ENCODE peak calls at places on chromosomes 3 and 15, in ten cellular contexts. One of them, this sample, is unnamed.

GRCh38 chr15:61049934-61050333 is 179.2 kb downstream of the RORA start:
- DNase-seq in heart right ventricle: no peak
- DNase-seq in cardiac muscle cell: no peak
- DNase-seq in stimulated activated naive CD4-positive, alpha-beta T cell: no peak
- DNase-seq in T follicular helper cell: no peak
- DNase-seq in GM10248: no peak
- DNase-seq in T-cell: no peak
- DNase-seq in Right ventricle myocardium superior: no peak
- DNase-seq in fibroblast of mammary gland: peak
- DNase-seq in AG04449: no peak
- DNase-seq in this sample: no peak

GRCh38 chr3:129001817-129002572 is 891 bp downstream of the EFCC1 start:
- DNase-seq in heart right ventricle: no peak
- DNase-seq in cardiac muscle cell: peak
- DNase-seq in stimulated activated naive CD4-positive, alpha-beta T cell: no peak
- DNase-seq in T follicular helper cell: no peak
- DNase-seq in GM10248: no peak
- DNase-seq in T-cell: peak
- DNase-seq in Right ventricle myocardium superior: no peak
- DNase-seq in fibroblast of mammary gland: no peak
- DNase-seq in AG04449: no peak
- DNase-seq in this sample: peak

GRCh38 chr15:70093481-70094309 is 4.0 kb downstream of the TLE3 start:
- DNase-seq in heart right ventricle: no peak
- DNase-seq in cardiac muscle cell: no peak
- DNase-seq in stimulated activated naive CD4-positive, alpha-beta T cell: no peak
- DNase-seq in T follicular helper cell: no peak
- DNase-seq in GM10248: no peak
- DNase-seq in T-cell: no peak
- DNase-seq in Right ventricle myocardium superior: no peak
- DNase-seq in fibroblast of mammary gland: peak
- DNase-seq in AG04449: no peak
- DNase-seq in this sample: no peak

GRCh38 chr15:91271565-91272153 is 171.6 kb downstream of the SV2B start:
- DNase-seq in heart right ventricle: no peak
- DNase-seq in cardiac muscle cell: peak
- DNase-seq in stimulated activated naive CD4-positive, alpha-beta T cell: peak
- DNase-seq in T follicular helper cell: peak
- DNase-seq in GM10248: peak
- DNase-seq in T-cell: peak
- DNase-seq in Right ventricle myocardium superior: no peak
- DNase-seq in fibroblast of mammary gland: peak
- DNase-seq in AG04449: peak
- DNase-seq in this sample: peak

GRCh38 chr3:55801676-55802075 is 314.6 kb upstream of the WNT5A start:
- DNase-seq in heart right ventricle: no peak
- DNase-seq in cardiac muscle cell: no peak
- DNase-seq in stimulated activated naive CD4-positive, alpha-beta T cell: no peak
- DNase-seq in T follicular helper cell: no peak
- DNase-seq in GM10248: no peak
- DNase-seq in T-cell: no peak
- DNase-seq in Right ventricle myocardium superior: no peak
- DNase-seq in fibroblast of mammary gland: no peak
- DNase-seq in AG04449: no peak
- DNase-seq in this sample: no peak

GRCh38 chr3:19811689-19812088 is 122.3 kb downstream of the EFHB start:
- DNase-seq in heart right ventricle: no peak
- DNase-seq in cardiac muscle cell: no peak
- DNase-seq in stimulated activated naive CD4-positive, alpha-beta T cell: no peak
- DNase-seq in T follicular helper cell: no peak
- DNase-seq in GM10248: no peak
- DNase-seq in T-cell: no peak
- DNase-seq in Right ventricle myocardium superior: no peak
- DNase-seq in fibroblast of mammary gland: no peak
- DNase-seq in AG04449: no peak
- DNase-seq in this sample: no peak

GRCh38 chr3:125054436-125055164 is 1.2 kb downstream of the HEG1 start:
- DNase-seq in heart right ventricle: no peak
- DNase-seq in cardiac muscle cell: peak
- DNase-seq in stimulated activated naive CD4-positive, alpha-beta T cell: peak
- DNase-seq in T follicular helper cell: no peak
- DNase-seq in GM10248: peak
- DNase-seq in T-cell: no peak
- DNase-seq in Right ventricle myocardium superior: no peak
- DNase-seq in fibroblast of mammary gland: peak
- DNase-seq in AG04449: no peak
- DNase-seq in this sample: no peak

GRCh38 chr3:190486201-190486865 is 27.6 kb upstream of the IL1RAP start:
- DNase-seq in heart right ventricle: no peak
- DNase-seq in cardiac muscle cell: no peak
- DNase-seq in stimulated activated naive CD4-positive, alpha-beta T cell: no peak
- DNase-seq in T follicular helper cell: no peak
- DNase-seq in GM10248: no peak
- DNase-seq in T-cell: no peak
- DNase-seq in Right ventricle myocardium superior: no peak
- DNase-seq in fibroblast of mammary gland: peak
- DNase-seq in AG04449: no peak
- DNase-seq in this sample: no peak

GRCh38 chr3:23874359-23875120 is 42.2 kb downstream of the NKIRAS1 start:
- DNase-seq in heart right ventricle: no peak
- DNase-seq in cardiac muscle cell: no peak
- DNase-seq in stimulated activated naive CD4-positive, alpha-beta T cell: no peak
- DNase-seq in T follicular helper cell: no peak
- DNase-seq in GM10248: no peak
- DNase-seq in T-cell: no peak
- DNase-seq in Right ventricle myocardium superior: no peak
- DNase-seq in fibroblast of mammary gland: peak
- DNase-seq in AG04449: peak
- DNase-seq in this sample: no peak

GRCh38 chr15:78193731-78194567 is 40.4 kb downstream of the ACSBG1 start:
- DNase-seq in heart right ventricle: no peak
- DNase-seq in cardiac muscle cell: no peak
- DNase-seq in stimulated activated naive CD4-positive, alpha-beta T cell: no peak
- DNase-seq in T follicular helper cell: no peak
- DNase-seq in GM10248: no peak
- DNase-seq in T-cell: no peak
- DNase-seq in Right ventricle myocardium superior: no peak
- DNase-seq in fibroblast of mammary gland: no peak
- DNase-seq in AG04449: no peak
- DNase-seq in this sample: no peak

GRCh38 chr3:22585504-22585903 is 617.6 kb upstream of the UBE2E2 start:
- DNase-seq in heart right ventricle: no peak
- DNase-seq in cardiac muscle cell: no peak
- DNase-seq in stimulated activated naive CD4-positive, alpha-beta T cell: no peak
- DNase-seq in T follicular helper cell: no peak
- DNase-seq in GM10248: no peak
- DNase-seq in T-cell: no peak
- DNase-seq in Right ventricle myocardium superior: no peak
- DNase-seq in fibroblast of mammary gland: peak
- DNase-seq in AG04449: no peak
- DNase-seq in this sample: no peak

GRCh38 chr15:73141216-73141900 is 89.1 kb downstream of the NEO1 start:
- DNase-seq in heart right ventricle: no peak
- DNase-seq in cardiac muscle cell: no peak
- DNase-seq in stimulated activated naive CD4-positive, alpha-beta T cell: peak
- DNase-seq in T follicular helper cell: no peak
- DNase-seq in GM10248: no peak
- DNase-seq in T-cell: no peak
- DNase-seq in Right ventricle myocardium superior: no peak
- DNase-seq in fibroblast of mammary gland: no peak
- DNase-seq in AG04449: no peak
- DNase-seq in this sample: no peak

GRCh38 chr3:156658732-156659090 is 15.7 kb upstream of the TIPARP start:
- DNase-seq in heart right ventricle: no peak
- DNase-seq in cardiac muscle cell: no peak
- DNase-seq in stimulated activated naive CD4-positive, alpha-beta T cell: no peak
- DNase-seq in T follicular helper cell: no peak
- DNase-seq in GM10248: no peak
- DNase-seq in T-cell: no peak
- DNase-seq in Right ventricle myocardium superior: no peak
- DNase-seq in fibroblast of mammary gland: no peak
- DNase-seq in AG04449: no peak
- DNase-seq in this sample: no peak

GRCh38 chr15:74950078-74951000 is 6.2 kb downstream of the RPP25 start:
- DNase-seq in heart right ventricle: no peak
- DNase-seq in cardiac muscle cell: peak
- DNase-seq in stimulated activated naive CD4-positive, alpha-beta T cell: peak
- DNase-seq in T follicular helper cell: peak
- DNase-seq in GM10248: peak
- DNase-seq in T-cell: peak
- DNase-seq in Right ventricle myocardium superior: peak
- DNase-seq in fibroblast of mammary gland: peak
- DNase-seq in AG04449: no peak
- DNase-seq in this sample: peak

GRCh38 chr15:72155021-72155621 is 36.9 kb downstream of the SENP8 start:
- DNase-seq in heart right ventricle: peak
- DNase-seq in cardiac muscle cell: peak
- DNase-seq in stimulated activated naive CD4-positive, alpha-beta T cell: no peak
- DNase-seq in T follicular helper cell: no peak
- DNase-seq in GM10248: no peak
- DNase-seq in T-cell: no peak
- DNase-seq in Right ventricle myocardium superior: peak
- DNase-seq in fibroblast of mammary gland: peak
- DNase-seq in AG04449: no peak
- DNase-seq in this sample: no peak

This sample was measured in activated CD4-positive, alpha-beta T cell treated with anti-CD3 and anti-CD28 coated beads, Interleukin-2, amount 50 U/mL, for 1 hour.